ENCODE peak calls at places on chromosomes 2 and 18, in nine cellular contexts. P, B, O, R, D, X, G, T and Z are unnamed samples.

GRCh38 chr2:171547720-171548119 is 25.4 kb downstream of the CYBRD1 start:
- DNase-seq in P (no peak), B (peak), O (no peak), R (no peak), D (peak), X (no peak), G (peak), T (no peak), Z (no peak)

GRCh38 chr2:220106065-220106464 is 478.6 kb downstream of the SLC4A3 start:
- DNase-seq in P (no peak), B (no peak), O (no peak), R (no peak), D (no peak), X (no peak), G (no peak), T (no peak), Z (no peak)

GRCh38 chr18:79454034-79454735 is 58.5 kb downstream of the NFATC1 start:
- DNase-seq in P (no peak), B (peak), O (no peak), R (no peak), D (no peak), X (no peak), G (peak), T (no peak), Z (no peak)

GRCh38 chr2:10448646-10449480 is 736 bp upstream of the ODC1 start:
- DNase-seq in P (peak), B (peak), O (no peak), R (peak), D (peak), X (peak), G (peak), T (peak), Z (peak)

GRCh38 chr2:150480241-150480640 is 7.2 kb downstream of the RND3 start:
- DNase-seq in P (no peak), B (peak), O (no peak), R (no peak), D (peak), X (no peak), G (peak), T (peak), Z (no peak)

GRCh38 chr2:144453486-144454158 is 66.3 kb downstream of the ZEB2 start:
- DNase-seq in P (no peak), B (peak), O (no peak), R (no peak), D (no peak), X (no peak), G (peak), T (no peak), Z (no peak)

GRCh38 chr18:76350134-76351025 is 144.7 kb downstream of the ZNF516 start:
- DNase-seq in P (no peak), B (no peak), O (no peak), R (no peak), D (no peak), X (no peak), G (no peak), T (no peak), Z (no peak)

GRCh38 chr2:172113617-172114016 is 10.9 kb upstream of the DLX2 start:
- DNase-seq in P (peak), B (peak), O (peak), R (peak), D (no peak), X (peak), G (peak), T (peak), Z (peak)

GRCh38 chr18:36066001-36066400 is 1.4 kb downstream of the RPRD1A start:
- DNase-seq in P (no peak), B (peak), O (no peak), R (no peak), D (no peak), X (no peak), G (peak), T (peak), Z (peak)

GRCh38 chr2:20999906-21000645 is 43.8 kb downstream of the APOB start:
- DNase-seq in P (no peak), B (no peak), O (peak), R (no peak), D (no peak), X (no peak), G (no peak), T (no peak), Z (no peak)

GRCh38 chr18:45731706-45732105 is 7.7 kb downstream of the SLC14A1 start:
- DNase-seq in P (no peak), B (no peak), O (no peak), R (no peak), D (no peak), X (no peak), G (no peak), T (no peak), Z (no peak)

GRCh38 chr2:196995757-196996314 is 69.3 kb upstream of the PGAP1 start:
- DNase-seq in P (no peak), B (no peak), O (no peak), R (no peak), D (no peak), X (no peak), G (no peak), T (no peak), Z (no peak)

GRCh38 chr18:48662021-48662661 is 123.3 kb downstream of the CTIF start:
- DNase-seq in P (peak), B (peak), O (no peak), R (no peak), D (peak), X (no peak), G (peak), T (peak), Z (peak)

GRCh38 chr2:201558232-201558631 is 85.1 kb downstream of the TMEM237 start:
- DNase-seq in P (no peak), B (no peak), O (no peak), R (no peak), D (no peak), X (no peak), G (no peak), T (peak), Z (no peak)

GRCh38 chr2:127645395-127646291 is at the start of gene GPR17:
- DNase-seq in P (no peak), B (no peak), O (no peak), R (no peak), D (no peak), X (no peak), G (no peak), T (no peak), Z (no peak)

GRCh38 chr18:5975111-5975622 is 79.8 kb upstream of the TMEM200C start:
- DNase-seq in P (no peak), B (peak), O (no peak), R (no peak), D (peak), X (no peak), G (peak), T (peak), Z (peak)

GRCh38 chr2:10817413-10817812 is 4.8 kb upstream of the PDIA6 start:
- DNase-seq in P (peak), B (no peak), O (peak), R (no peak), D (no peak), X (no peak), G (no peak), T (peak), Z (no peak)

GRCh38 chr2:85772019-85772745 is 18.4 kb downstream of the ATOH8 start:
- DNase-seq in P (peak), B (peak), O (peak), R (no peak), D (peak), X (peak), G (peak), T (peak), Z (no peak)

GRCh38 chr2:108612514-108613183 is 78.4 kb downstream of the LIMS1 start:
- DNase-seq in P (no peak), B (no peak), O (no peak), R (peak), D (peak), X (no peak), G (no peak), T (no peak), Z (no peak)

GRCh38 chr2:157333304-157334047 is 7.9 kb upstream of the ERMN start:
- DNase-seq in P (no peak), B (no peak), O (no peak), R (no peak), D (no peak), X (no peak), G (no peak), T (no peak), Z (no peak)

GRCh38 chr2:28528206-28528605 is 32.3 kb downstream of the PLB1 start:
- DNase-seq in P (no peak), B (no peak), O (no peak), R (no peak), D (no peak), X (no peak), G (no peak), T (no peak), Z (no peak)

GRCh38 chr2:218418717-218419458 is at the start of gene VIL1:
- DNase-seq in P (no peak), B (no peak), O (no peak), R (peak), D (no peak), X (no peak), G (no peak), T (no peak), Z (peak)

GRCh38 chr2:189276277-189276676 is 96.7 kb upstream of the COL5A2 start:
- DNase-seq in P (no peak), B (peak), O (no peak), R (no peak), D (peak), X (no peak), G (peak), T (peak), Z (no peak)

GRCh38 chr2:219362524-219363164 is 25.1 kb downstream of the DNPEP start:
- DNase-seq in P (no peak), B (peak), O (no peak), R (no peak), D (peak), X (no peak), G (peak), T (peak), Z (no peak)

GRCh38 chr2:219951111-219951510 is 323.7 kb downstream of the SLC4A3 start:
- DNase-seq in P (no peak), B (no peak), O (no peak), R (no peak), D (no peak), X (no peak), G (no peak), T (no peak), Z (no peak)

GRCh38 chr18:8348051-8348450 is 261.2 kb upstream of the RAB12 start:
- DNase-seq in P (no peak), B (no peak), O (no peak), R (no peak), D (no peak), X (no peak), G (no peak), T (no peak), Z (no peak)

GRCh38 chr18:3603460-3604259 is 153.7 kb downstream of the TGIF1 start:
- DNase-seq in P (peak), B (peak), O (no peak), R (peak), D (peak), X (peak), G (peak), T (peak), Z (peak)

DNA sequence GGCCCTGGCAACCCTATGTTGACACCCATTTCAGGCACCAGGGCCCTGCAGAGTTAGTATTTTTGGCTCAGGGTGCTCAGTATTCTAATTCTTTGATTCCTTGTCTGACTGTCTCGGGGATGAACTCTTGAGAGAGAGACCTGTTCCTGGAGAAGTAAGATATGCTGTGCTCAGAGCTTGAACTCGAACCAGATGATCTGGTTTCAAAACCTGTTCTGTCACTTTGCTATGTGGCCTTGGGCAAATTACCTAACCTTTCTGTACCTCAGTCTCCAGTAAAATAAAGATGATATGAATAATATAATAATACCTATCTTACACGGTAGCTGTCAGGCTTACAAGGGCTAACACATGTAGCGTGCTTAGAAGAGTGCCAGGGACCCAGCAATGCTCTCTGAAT is 294.2 kb downstream of the DYSF start:
- DNase-seq in P (no peak), B (no peak), O (no peak), R (no peak), D (peak), X (no peak), G (no peak), T (peak), Z (no peak)
- H2AFZ ChIP-seq in P (no peak), B (no peak), O (no peak), R (peak), D (peak), X (no peak), G (no peak), T (peak), Z (no peak)

DNA sequence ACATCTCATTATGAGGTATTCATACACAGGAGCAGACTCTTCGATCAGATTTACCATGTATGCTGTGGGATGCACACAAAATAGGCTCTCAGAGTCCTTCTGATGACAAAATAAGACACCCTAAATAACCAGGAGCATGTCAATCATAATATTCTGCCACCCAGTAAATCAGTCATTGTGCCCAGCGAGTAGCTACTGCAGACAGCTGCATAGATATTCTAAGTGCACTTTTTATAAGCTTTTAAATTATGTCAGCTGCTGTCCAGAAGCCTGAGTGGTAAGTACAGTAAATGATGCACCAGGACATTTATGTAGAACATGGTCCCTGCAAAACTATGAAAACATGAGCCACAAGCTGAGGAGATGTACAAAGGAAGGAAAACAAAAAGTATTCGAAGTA is 102.9 kb downstream of the CCDC141 start:
- DNase-seq in P (no peak), B (no peak), O (no peak), R (no peak), D (no peak), X (no peak), G (no peak), T (no peak), Z (no peak)
- H3K4me2 ChIP-seq in P (no peak), B (no peak), O (no peak), R (no peak), D (no peak), X (no peak), G (no peak), T (no peak), Z (no peak)

GRCh38 chr2:74736589-74736988 is 82.5 kb downstream of the SEMA4F start:
- DNase-seq in P (no peak), B (no peak), O (no peak), R (no peak), D (no peak), X (no peak), G (no peak), T (no peak), Z (no peak)

GRCh38 chr2:74735009-74735408 is 81.0 kb downstream of the SEMA4F start:
- DNase-seq in P (no peak), B (peak), O (no peak), R (no peak), D (peak), X (no peak), G (peak), T (peak), Z (no peak)

GRCh38 chr2:74739129-74739528 is 85.1 kb downstream of the SEMA4F start:
- DNase-seq in P (no peak), B (no peak), O (no peak), R (no peak), D (no peak), X (no peak), G (no peak), T (peak), Z (no peak)

GRCh38 chr2:74738586-74738985 is 84.5 kb downstream of the SEMA4F start:
- DNase-seq in P (no peak), B (no peak), O (no peak), R (no peak), D (no peak), X (no peak), G (no peak), T (no peak), Z (no peak)

DNA sequence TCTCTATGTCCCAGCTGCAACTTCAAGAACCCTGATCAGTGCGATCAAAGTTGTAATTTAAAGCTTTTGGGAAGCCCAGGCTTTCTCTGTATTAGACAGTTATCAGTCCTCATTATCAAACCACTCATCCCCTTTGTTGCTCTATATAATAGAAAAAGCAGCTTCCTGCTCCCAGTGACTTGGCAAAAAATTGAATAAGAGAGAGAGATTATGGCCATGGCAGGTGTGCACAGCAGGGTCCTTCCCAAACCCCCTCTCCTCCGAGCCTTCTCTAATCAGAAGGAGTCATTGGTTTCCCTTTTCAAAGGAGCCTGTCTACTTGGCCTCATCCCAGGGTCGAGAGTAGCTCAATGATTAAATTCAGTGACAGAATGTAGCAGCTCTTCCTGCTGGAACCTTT is 81.5 kb downstream of the SEMA4F start:
- DNase-seq in P (peak), B (no peak), O (peak), R (no peak), D (no peak), X (peak), G (no peak), T (peak), Z (no peak)
- H2AFZ ChIP-seq in P (no peak), B (no peak), O (peak), R (no peak), D (peak), X (peak), G (no peak), T (peak), Z (no peak)

DNA sequence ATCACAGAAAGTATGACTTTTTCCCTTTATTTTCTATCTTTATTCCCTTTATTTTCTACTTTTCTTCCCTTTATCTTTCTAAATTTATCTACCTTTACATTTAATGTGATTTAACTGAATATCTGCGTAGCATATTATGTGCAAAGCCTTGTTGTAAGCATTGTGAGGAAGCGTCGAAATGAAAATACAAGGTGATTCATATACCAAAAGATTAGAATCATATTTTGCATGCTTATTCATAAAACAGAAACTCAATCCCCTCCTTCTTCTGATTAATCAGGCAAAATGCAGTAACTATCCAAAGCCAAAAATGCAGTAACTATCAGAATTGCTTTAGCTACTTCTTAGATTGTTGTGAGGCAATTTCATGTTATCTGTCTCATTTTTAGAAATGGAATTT is 393.0 kb downstream of the CDH19 start:
- DNase-seq in P (no peak), B (no peak), O (no peak), R (no peak), D (no peak), X (no peak), G (peak), T (peak), Z (no peak)
- H3K4me2 ChIP-seq in P (no peak), B (no peak), O (no peak), R (no peak), D (no peak), X (no peak), G (no peak), T (no peak), Z (no peak)

GRCh38 chr2:1540481-1540880 is 127.2 kb downstream of the TPO start:
- DNase-seq in P (no peak), B (no peak), O (no peak), R (no peak), D (no peak), X (no peak), G (no peak), T (no peak), Z (no peak)
- H2AFZ ChIP-seq in P (no peak), B (no peak), O (no peak), R (no peak), D (no peak), X (no peak), G (no peak), T (no peak), Z (no peak)

DNA sequence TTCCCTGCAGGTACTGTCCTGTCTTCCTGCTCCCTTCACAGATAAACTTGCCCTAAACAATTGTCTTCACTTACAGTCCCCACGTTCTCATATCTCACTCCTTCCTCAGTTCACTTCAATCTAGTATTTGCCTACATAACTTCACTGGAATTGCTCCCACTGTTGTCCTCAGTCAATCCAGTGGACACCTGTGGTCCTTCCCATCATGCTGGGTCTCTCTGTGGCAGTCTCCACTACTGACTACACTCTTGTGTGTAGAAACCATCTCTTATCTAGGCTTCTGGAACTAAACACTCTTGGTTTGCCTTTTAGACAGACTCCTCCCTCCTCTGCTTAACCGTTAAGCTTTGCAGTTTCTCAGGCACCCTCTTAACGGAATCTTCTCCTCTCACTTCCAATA is 58.8 kb downstream of the COPS8 start:
- DNase-seq in P (no peak), B (no peak), O (no peak), R (no peak), D (no peak), X (no peak), G (no peak), T (no peak), Z (no peak)
- H3K4me2 ChIP-seq in P (no peak), B (no peak), O (no peak), R (no peak), D (no peak), X (no peak), G (no peak), T (no peak), Z (no peak)

GRCh38 chr2:206218792-206219509 is 55.5 kb upstream of the ZDBF2 start:
- DNase-seq in P (no peak), B (no peak), O (no peak), R (no peak), D (no peak), X (no peak), G (no peak), T (no peak), Z (no peak)

GRCh38 chr2:206217162-206217561 is 57.3 kb upstream of the ZDBF2 start:
- DNase-seq in P (peak), B (no peak), O (peak), R (no peak), D (no peak), X (peak), G (no peak), T (no peak), Z (no peak)

GRCh38 chr2:206219957-206220356 is 54.5 kb upstream of the ZDBF2 start:
- DNase-seq in P (no peak), B (no peak), O (no peak), R (no peak), D (no peak), X (no peak), G (no peak), T (no peak), Z (no peak)

GRCh38 chr2:206220997-206221396 is 53.5 kb upstream of the ZDBF2 start:
- DNase-seq in P (no peak), B (no peak), O (no peak), R (no peak), D (no peak), X (no peak), G (no peak), T (no peak), Z (no peak)

DNA sequence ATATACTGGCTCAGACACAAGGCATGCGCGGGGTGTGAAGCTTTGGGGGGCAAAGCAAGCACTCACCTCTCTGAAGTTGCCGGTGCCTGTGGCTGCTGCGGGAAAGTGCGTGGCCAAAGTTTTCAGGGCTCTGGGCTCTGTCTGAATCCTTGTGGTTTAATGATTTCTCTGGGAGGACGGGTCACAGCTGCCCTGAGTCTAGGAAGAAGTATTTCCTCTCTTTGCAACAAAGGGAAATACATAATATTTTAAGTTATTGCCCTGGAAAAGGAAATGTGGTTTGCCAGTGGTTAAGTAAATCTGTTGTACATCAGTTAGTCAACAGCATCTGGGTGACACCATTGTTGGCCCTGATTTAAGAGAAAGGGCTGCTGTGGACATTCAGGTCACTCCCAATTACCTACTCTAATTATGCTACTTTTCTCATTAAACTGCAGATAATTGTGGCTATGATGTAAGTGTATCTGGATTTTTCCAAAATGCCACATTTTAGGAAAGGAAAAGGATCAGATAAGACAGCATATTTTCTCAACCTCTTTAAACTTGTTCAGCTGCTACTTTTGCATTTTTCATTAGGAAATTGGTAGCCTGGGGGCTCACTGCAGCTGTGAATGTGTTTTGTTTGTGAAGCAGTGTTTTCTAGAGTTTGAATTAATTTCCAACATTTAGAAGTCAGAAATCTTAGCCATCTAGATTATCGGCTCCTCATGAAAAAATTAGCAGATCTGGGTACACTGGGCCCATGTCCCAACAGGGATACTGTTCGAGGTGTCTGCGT is 56.5 kb upstream of the ZDBF2 start:
- DNase-seq in P (peak), B (peak), O (peak), R (no peak), D (no peak), X (no peak), G (peak), T (no peak), Z (no peak)
- H2AFZ ChIP-seq in P (peak), B (no peak), O (no peak), R (no peak), D (no peak), X (peak), G (no peak), T (no peak), Z (no peak)